ENCODE peak calls at places on chromosomes 1 and 21, in five cellular contexts. One of them, this sample, is unnamed.

GRCh38 chr1:166947398-166948043 is 27.8 kb downstream of the ILDR2 start:
- DNase-seq in mammary epithelial cell: peak
- DNase-seq in PC-3: no peak
- DNase-seq in AG09309: no peak
- DNase-seq in GM12865: peak
- DNase-seq in this sample: peak

GRCh38 chr1:73331726-73332125 is 866.2 kb downstream of the LRRIQ3 start:
- DNase-seq in mammary epithelial cell: no peak
- DNase-seq in PC-3: no peak
- DNase-seq in AG09309: no peak
- DNase-seq in GM12865: no peak
- DNase-seq in this sample: no peak

GRCh38 chr1:35062518-35063196 is 16.5 kb upstream of the ZMYM1 start:
- DNase-seq in mammary epithelial cell: peak
- DNase-seq in PC-3: peak
- DNase-seq in AG09309: no peak
- DNase-seq in GM12865: peak
- DNase-seq in this sample: no peak

GRCh38 chr1:21622466-21623315 is 46.5 kb downstream of the RAP1GAP start:
- DNase-seq in mammary epithelial cell: peak
- DNase-seq in PC-3: peak
- DNase-seq in AG09309: no peak
- DNase-seq in GM12865: no peak
- DNase-seq in this sample: peak

GRCh38 chr1:55338448-55338820 is 123.3 kb upstream of the USP24 start:
- DNase-seq in mammary epithelial cell: peak
- DNase-seq in PC-3: no peak
- DNase-seq in AG09309: no peak
- DNase-seq in GM12865: peak
- DNase-seq in this sample: no peak

GRCh38 chr1:234844479-234845031 is 234.6 kb upstream of the IRF2BP2 start:
- DNase-seq in mammary epithelial cell: no peak
- DNase-seq in PC-3: no peak
- DNase-seq in AG09309: no peak
- DNase-seq in GM12865: peak
- DNase-seq in this sample: no peak

GRCh38 chr1:200998323-200998722 is 25.2 kb downstream of the KIF21B start:
- DNase-seq in mammary epithelial cell: no peak
- DNase-seq in PC-3: no peak
- DNase-seq in AG09309: no peak
- DNase-seq in GM12865: no peak
- DNase-seq in this sample: no peak

GRCh38 chr1:2091611-2092604 is 41.7 kb downstream of the PRKCZ start:
- DNase-seq in mammary epithelial cell: no peak
- DNase-seq in PC-3: no peak
- DNase-seq in AG09309: no peak
- DNase-seq in GM12865: no peak
- DNase-seq in this sample: no peak

GRCh38 chr1:95207223-95207935 is 26.6 kb upstream of the RWDD3 start:
- DNase-seq in mammary epithelial cell: no peak
- DNase-seq in PC-3: no peak
- DNase-seq in AG09309: no peak
- DNase-seq in GM12865: no peak
- DNase-seq in this sample: no peak

GRCh38 chr1:46653405-46653853 is 14.7 kb downstream of the ATPAF1 start:
- DNase-seq in mammary epithelial cell: no peak
- DNase-seq in PC-3: no peak
- DNase-seq in AG09309: peak
- DNase-seq in GM12865: no peak
- DNase-seq in this sample: no peak
- H3K4me3 ChIP-seq in mammary epithelial cell: no peak
- H3K4me3 ChIP-seq in PC-3: no peak
- H3K4me3 ChIP-seq in AG09309: no peak
- H3K4me3 ChIP-seq in GM12865: no peak
- H3K4me3 ChIP-seq in this sample: no peak

GRCh38 chr1:38803647-38804046 is 55.9 kb downstream of the RRAGC start:
- DNase-seq in mammary epithelial cell: no peak
- DNase-seq in PC-3: no peak
- DNase-seq in AG09309: no peak
- DNase-seq in GM12865: no peak
- DNase-seq in this sample: no peak
- TF ChIP-seq CTCF in mammary epithelial cell: no peak
- TF ChIP-seq CTCF in PC-3: no peak
- TF ChIP-seq CTCF in AG09309: no peak
- TF ChIP-seq CTCF in GM12865: no peak
- TF ChIP-seq CTCF in this sample: no peak

DNA sequence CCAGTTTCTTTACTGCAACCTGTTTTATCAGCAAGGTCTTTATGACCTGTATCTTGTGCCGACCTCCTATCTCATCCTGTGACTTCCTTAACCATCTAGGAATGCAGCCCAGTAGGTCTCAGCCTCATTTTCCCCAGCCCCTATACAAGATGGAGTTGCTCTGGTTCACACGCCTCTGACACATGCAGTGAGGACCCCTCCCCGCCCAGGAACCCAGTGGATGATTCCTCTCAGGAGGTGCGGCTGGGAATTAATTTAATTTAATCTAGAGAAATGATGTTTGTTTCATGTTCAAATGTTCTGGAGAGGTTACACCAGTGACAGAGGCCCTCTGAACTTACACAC is 39.0 kb upstream of the LBR start:
- DNase-seq in mammary epithelial cell: no peak
- DNase-seq in PC-3: no peak
- DNase-seq in AG09309: no peak
- DNase-seq in GM12865: no peak
- DNase-seq in this sample: no peak
- H3K4me3 ChIP-seq in mammary epithelial cell: no peak
- H3K4me3 ChIP-seq in PC-3: no peak
- H3K4me3 ChIP-seq in AG09309: no peak
- H3K4me3 ChIP-seq in GM12865: peak
- H3K4me3 ChIP-seq in this sample: no peak

DNA sequence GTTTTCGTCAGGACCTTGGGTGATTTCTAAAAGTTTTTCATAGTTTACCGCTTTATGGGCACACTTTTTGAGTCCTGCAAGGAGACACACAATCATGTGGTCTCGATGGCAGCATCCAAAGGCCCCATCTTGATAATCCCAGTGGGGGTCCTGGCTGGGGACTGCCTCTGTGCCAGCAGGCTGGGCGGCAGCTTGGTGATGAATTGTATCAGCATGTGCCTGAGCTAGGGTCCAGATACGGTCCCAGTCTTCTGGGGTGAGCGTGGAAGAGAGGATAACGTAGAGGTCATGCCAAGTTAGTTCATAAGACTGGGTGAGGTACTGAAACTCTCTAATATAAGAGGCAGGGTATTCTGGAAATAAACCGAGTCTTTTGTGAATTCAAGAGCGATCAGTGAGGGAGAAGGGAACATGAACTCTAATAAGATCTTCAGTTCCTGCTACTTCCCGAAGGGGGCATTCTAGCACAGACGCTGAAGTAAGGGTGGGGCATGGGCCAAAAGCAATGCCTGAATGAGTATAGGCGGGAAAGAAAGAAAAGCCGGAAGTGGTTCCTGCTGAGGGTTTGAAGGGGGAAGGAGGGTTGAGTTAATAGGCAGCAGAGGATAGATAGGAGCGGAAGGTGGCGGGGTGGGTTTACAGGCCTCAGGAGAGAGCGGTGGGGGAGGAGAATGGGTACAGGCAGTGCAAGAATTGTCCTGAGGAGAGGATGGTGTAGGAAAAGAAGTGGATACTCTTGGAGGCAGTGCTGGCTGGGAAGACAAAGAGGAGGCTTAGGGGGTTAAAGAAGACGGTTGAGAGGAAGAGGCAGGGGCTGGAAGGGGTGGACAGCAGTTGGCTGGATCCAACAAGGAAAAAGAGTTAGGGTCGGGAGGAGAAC is 1.6 kb downstream of the ERVH48-1 start:
- DNase-seq in mammary epithelial cell: peak
- DNase-seq in PC-3: peak
- DNase-seq in AG09309: peak
- DNase-seq in GM12865: peak
- DNase-seq in this sample: peak
- TF ChIP-seq CTCF in mammary epithelial cell: peak
- TF ChIP-seq CTCF in PC-3: peak
- TF ChIP-seq CTCF in AG09309: peak
- TF ChIP-seq CTCF in GM12865: peak
- TF ChIP-seq CTCF in this sample: peak

DNA sequence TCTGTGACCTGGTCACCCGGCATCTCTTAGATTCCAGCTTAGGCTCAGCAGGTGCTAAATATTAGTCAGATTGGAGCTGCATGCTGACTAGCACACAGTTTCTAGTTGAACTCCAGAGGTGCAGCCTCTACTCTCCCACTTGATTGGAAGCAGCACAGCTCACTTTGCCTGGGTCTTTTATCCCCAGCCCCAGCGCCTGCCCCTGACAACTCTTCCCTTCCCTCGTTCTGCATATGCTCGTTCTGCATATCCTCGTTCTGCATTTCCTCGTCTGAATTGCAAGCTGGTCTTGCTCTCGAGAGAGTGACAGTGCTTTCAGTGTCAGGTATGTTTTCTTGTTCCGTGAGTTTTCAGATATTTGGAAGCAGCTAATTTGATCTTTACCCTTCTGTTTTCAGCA is 11.7 kb downstream of the COL18A1 start:
- DNase-seq in mammary epithelial cell: no peak
- DNase-seq in PC-3: no peak
- DNase-seq in AG09309: no peak
- DNase-seq in GM12865: no peak
- DNase-seq in this sample: no peak
- H3K4me3 ChIP-seq in mammary epithelial cell: no peak
- H3K4me3 ChIP-seq in PC-3: no peak
- H3K4me3 ChIP-seq in AG09309: no peak
- H3K4me3 ChIP-seq in GM12865: no peak
- H3K4me3 ChIP-seq in this sample: no peak

GRCh38 chr1:90474731-90475130 is 242.4 kb downstream of the BARHL2 start:
- DNase-seq in mammary epithelial cell: no peak
- DNase-seq in PC-3: no peak
- DNase-seq in AG09309: no peak
- DNase-seq in GM12865: no peak
- DNase-seq in this sample: no peak

GRCh38 chr1:90476994-90477393 is 240.1 kb downstream of the BARHL2 start:
- DNase-seq in mammary epithelial cell: no peak
- DNase-seq in PC-3: no peak
- DNase-seq in AG09309: no peak
- DNase-seq in GM12865: no peak
- DNase-seq in this sample: no peak

GRCh38 chr1:90474158-90474557 is 242.9 kb downstream of the BARHL2 start:
- DNase-seq in mammary epithelial cell: no peak
- DNase-seq in PC-3: no peak
- DNase-seq in AG09309: no peak
- DNase-seq in GM12865: no peak
- DNase-seq in this sample: no peak

GRCh38 chr1:90476411-90476810 is 240.7 kb downstream of the BARHL2 start:
- DNase-seq in mammary epithelial cell: no peak
- DNase-seq in PC-3: no peak
- DNase-seq in AG09309: no peak
- DNase-seq in GM12865: no peak
- DNase-seq in this sample: no peak

DNA sequence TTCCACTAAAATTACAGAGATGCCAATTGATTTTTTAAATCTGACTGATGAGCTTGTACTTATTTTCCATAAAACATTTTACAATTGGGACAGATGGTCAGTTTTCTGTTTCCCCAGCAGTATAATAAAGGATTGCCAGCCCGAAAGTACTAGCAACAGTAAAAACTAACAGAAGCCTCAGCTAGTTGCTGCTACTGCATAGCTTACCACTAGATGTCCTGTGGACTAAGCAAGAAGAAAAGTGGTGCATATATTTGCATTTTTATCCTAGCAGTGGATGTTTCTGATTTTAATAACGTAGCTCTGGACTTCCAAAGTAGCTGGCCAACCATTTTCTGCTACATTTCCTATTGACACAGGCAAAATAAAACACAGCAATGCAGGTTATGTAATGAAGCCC is 241.5 kb downstream of the BARHL2 start:
- DNase-seq in mammary epithelial cell: no peak
- DNase-seq in PC-3: peak
- DNase-seq in AG09309: no peak
- DNase-seq in GM12865: no peak
- DNase-seq in this sample: peak
- TF ChIP-seq CTCF in mammary epithelial cell: peak
- TF ChIP-seq CTCF in PC-3: peak
- TF ChIP-seq CTCF in AG09309: peak
- TF ChIP-seq CTCF in GM12865: no peak
- TF ChIP-seq CTCF in this sample: peak

GRCh38 chr1:183620311-183620710 is 15.3 kb downstream of the ARPC5 start:
- DNase-seq in mammary epithelial cell: no peak
- DNase-seq in PC-3: no peak
- DNase-seq in AG09309: no peak
- DNase-seq in GM12865: no peak
- DNase-seq in this sample: peak

GRCh38 chr1:183622884-183623785 is 12.4 kb downstream of the ARPC5 start:
- DNase-seq in mammary epithelial cell: peak
- DNase-seq in PC-3: peak
- DNase-seq in AG09309: no peak
- DNase-seq in GM12865: peak
- DNase-seq in this sample: peak

GRCh38 chr1:183622013-183622412 is 13.6 kb downstream of the ARPC5 start:
- DNase-seq in mammary epithelial cell: no peak
- DNase-seq in PC-3: no peak
- DNase-seq in AG09309: no peak
- DNase-seq in GM12865: no peak
- DNase-seq in this sample: no peak

GRCh38 chr1:183619719-183620118 is 15.9 kb downstream of the ARPC5 start:
- DNase-seq in mammary epithelial cell: no peak
- DNase-seq in PC-3: no peak
- DNase-seq in AG09309: no peak
- DNase-seq in GM12865: no peak
- DNase-seq in this sample: no peak
- H3K4me3 ChIP-seq in mammary epithelial cell: no peak
- H3K4me3 ChIP-seq in PC-3: peak
- H3K4me3 ChIP-seq in AG09309: no peak
- H3K4me3 ChIP-seq in GM12865: no peak
- H3K4me3 ChIP-seq in this sample: no peak

GRCh38 chr1:225343618-225344017 is 84.2 kb downstream of the LBR start:
- DNase-seq in mammary epithelial cell: no peak
- DNase-seq in PC-3: peak
- DNase-seq in AG09309: no peak
- DNase-seq in GM12865: peak
- DNase-seq in this sample: peak
- TF ChIP-seq CTCF in mammary epithelial cell: peak
- TF ChIP-seq CTCF in PC-3: peak
- TF ChIP-seq CTCF in AG09309: peak
- TF ChIP-seq CTCF in GM12865: peak
- TF ChIP-seq CTCF in this sample: peak

GRCh38 chr1:89531480-89532139 is 7.0 kb downstream of the LRRC8B start:
- DNase-seq in mammary epithelial cell: no peak
- DNase-seq in PC-3: no peak
- DNase-seq in AG09309: no peak
- DNase-seq in GM12865: no peak
- DNase-seq in this sample: no peak
- H3K4me3 ChIP-seq in mammary epithelial cell: no peak
- H3K4me3 ChIP-seq in PC-3: no peak
- H3K4me3 ChIP-seq in AG09309: no peak
- H3K4me3 ChIP-seq in GM12865: no peak
- H3K4me3 ChIP-seq in this sample: no peak

This sample was measured in epithelial cell of esophagus.